ENCODE peak calls at places on chromosomes 12 and 14, in six cellular contexts. P is smooth muscle cell of the brain vasculature; R is non-pigmented ciliary epithelial cell; O is stimulated activated CD8-positive, alpha-beta memory T cell treated with anti-CD3 and anti-CD28 coated beads, Interleukin-12 subunit alpha, Interleukin-12 subunit beta, amount 100 ng/mL, for 4 hours; M is T follicular helper cell; V is GM04504. X is an unnamed sample.

GRCh38 chr14:77183896-77184295 is 2.3 kb downstream of the TMEM63C start:
- DNase-seq in P (no peak), R (no peak), O (no peak), M (no peak), V (no peak), X (no peak)

GRCh38 chr14:30020687-30021086 is 93.0 kb upstream of the PRKD1 start:
- DNase-seq in P (no peak), R (no peak), O (no peak), M (no peak), V (no peak), X (no peak)

GRCh38 chr14:101248840-101249675 is 312.2 kb upstream of the DIO3 start:
- DNase-seq in P (no peak), R (no peak), O (no peak), M (no peak), V (no peak), X (no peak)

GRCh38 chr14:103257211-103257962 is 76.7 kb upstream of the EIF5 start:
- DNase-seq in P (no peak), R (no peak), O (no peak), M (no peak), V (no peak), X (no peak)

GRCh38 chr14:30064454-30064853 is 136.8 kb upstream of the PRKD1 start:
- DNase-seq in P (no peak), R (no peak), O (no peak), M (no peak), V (peak), X (no peak)

GRCh38 chr14:59333668-59334067 is 131.5 kb downstream of the GPR135 start:
- DNase-seq in P (no peak), R (peak), O (no peak), M (no peak), V (peak), X (no peak)

GRCh38 chr12:49791156-49791555 is 37.1 kb downstream of the NCKAP5L start:
- DNase-seq in P (no peak), R (no peak), O (no peak), M (no peak), V (no peak), X (no peak)

GRCh38 chr12:68673788-68674187 is 13.0 kb upstream of the NUP107 start:
- DNase-seq in P (no peak), R (no peak), O (no peak), M (no peak), V (no peak), X (no peak)

GRCh38 chr14:98633380-98633779 is 638.6 kb downstream of the BCL11B start:
- DNase-seq in P (no peak), R (no peak), O (no peak), M (no peak), V (no peak), X (no peak)

GRCh38 chr12:49200882-49201594 is 12.2 kb upstream of the TUBA1A start:
- DNase-seq in P (no peak), R (no peak), O (no peak), M (no peak), V (no peak), X (peak)

GRCh38 chr12:107622005-107622404 is 63.6 kb upstream of the PWP1 start:
- DNase-seq in P (no peak), R (no peak), O (no peak), M (no peak), V (no peak), X (no peak)

GRCh38 chr14:88613552-88614010 is 50.7 kb downstream of the ZC3H14 start:
- DNase-seq in P (no peak), R (peak), O (no peak), M (no peak), V (peak), X (no peak)

GRCh38 chr14:56181666-56182065 is 63.5 kb downstream of the PELI2 start:
- DNase-seq in P (no peak), R (no peak), O (no peak), M (no peak), V (no peak), X (no peak)

GRCh38 chr12:630656-631632 is 32.3 kb downstream of the NINJ2 start:
- DNase-seq in P (no peak), R (no peak), O (peak), M (peak), V (no peak), X (peak)

GRCh38 chr12:95208678-95209077 is 8.6 kb downstream of the FGD6 start:
- DNase-seq in P (no peak), R (no peak), O (no peak), M (no peak), V (no peak), X (no peak)

GRCh38 chr12:104772336-104772735 is 185.8 kb downstream of the SLC41A2 start:
- DNase-seq in P (no peak), R (no peak), O (no peak), M (no peak), V (no peak), X (no peak)

GRCh38 chr12:57781801-57782200 is 786 bp upstream of the TSFM start:
- DNase-seq in P (no peak), R (no peak), O (no peak), M (no peak), V (no peak), X (no peak)

GRCh38 chr14:104722938-104723650 is 935 bp upstream of the ADSS1 start:
- DNase-seq in P (no peak), R (no peak), O (no peak), M (no peak), V (no peak), X (no peak)

GRCh38 chr12:104243551-104243950 is 28.0 kb downstream of the TXNRD1 start:
- DNase-seq in P (no peak), R (no peak), O (no peak), M (no peak), V (peak), X (no peak)

GRCh38 chr12:19726592-19726991 is 287.3 kb downstream of the AEBP2 start:
- DNase-seq in P (no peak), R (no peak), O (no peak), M (no peak), V (no peak), X (no peak)

GRCh38 chr14:23727566-23728335 is 91.6 kb downstream of the DHRS2 start:
- DNase-seq in P (no peak), R (peak), O (no peak), M (no peak), V (peak), X (no peak)

GRCh38 chr12:111446044-111446581 is 40.4 kb downstream of the SH2B3 start:
- DNase-seq in P (no peak), R (no peak), O (no peak), M (no peak), V (no peak), X (no peak)

GRCh38 chr12:57518920-57519757 is 1.2 kb downstream of the DDIT3 start:
- DNase-seq in P (no peak), R (no peak), O (no peak), M (no peak), V (no peak), X (no peak)

GRCh38 chr12:115922952-115923564 is 354.4 kb downstream of the MED13L start:
- DNase-seq in P (no peak), R (no peak), O (no peak), M (no peak), V (no peak), X (no peak)

GRCh38 chr12:123937707-123938600 is 34.7 kb downstream of the CCDC92 start:
- DNase-seq in P (no peak), R (no peak), O (peak), M (no peak), V (no peak), X (no peak)

GRCh38 chr12:124603910-124604775 is 36.7 kb upstream of the NCOR2 start:
- DNase-seq in P (no peak), R (no peak), O (no peak), M (no peak), V (no peak), X (no peak)

GRCh38 chr12:28066879-28067278 is 94.3 kb upstream of the PTHLH start:
- DNase-seq in P (no peak), R (no peak), O (no peak), M (no peak), V (no peak), X (no peak)

X was measured in T-helper 1 cell.